ENCODE peak calls at places on chromosome 9, in six cellular contexts. N is T-helper 9 cell; M is stimulated activated CD8-positive, alpha-beta memory T cell treated with anti-CD3 and anti-CD28 coated beads, Interleukin-4, amount 100 ng/mL, for 48 hours; W is HTR-8/SVneo; O is psoas muscle; D is neural progenitor cell. H is an unnamed sample.

GRCh38 chr9:28032178-28032532 is 458.9 kb upstream of the C9orf72 start:
- DNase-seq in N (no peak), M (no peak), W (no peak), O (no peak), D (peak), H (no peak)

GRCh38 chr9:15295761-15296405 is 11.1 kb downstream of the TTC39B start:
- DNase-seq in N (no peak), M (no peak), W (peak), O (no peak), D (no peak), H (no peak)

GRCh38 chr9:106277931-106278330 is 583.6 kb downstream of the TMEM38B start:
- DNase-seq in N (no peak), M (no peak), W (no peak), O (no peak), D (peak), H (no peak)

GRCh38 chr9:104863180-104863883 is 64.6 kb downstream of the ABCA1 start:
- DNase-seq in N (peak), M (peak), W (peak), O (no peak), D (peak), H (peak)

GRCh38 chr9:137191691-137192447 is 3.4 kb downstream of the SSNA1 start:
- DNase-seq in N (no peak), M (no peak), W (no peak), O (no peak), D (no peak), H (no peak)

GRCh38 chr9:73081979-73082657 is 69.5 kb upstream of the ANXA1 start:
- DNase-seq in N (no peak), M (no peak), W (peak), O (no peak), D (peak), H (no peak)

GRCh38 chr9:136587944-136588662 is 42.3 kb upstream of the NOTCH1 start:
- DNase-seq in N (no peak), M (no peak), W (no peak), O (peak), D (peak), H (no peak)

GRCh38 chr9:126916909-126917308 is 2.3 kb downstream of the RALGPS1 start:
- DNase-seq in N (no peak), M (no peak), W (no peak), O (no peak), D (peak), H (no peak)

GRCh38 chr9:38687389-38687842 is 32.5 kb downstream of the FAM240B start:
- DNase-seq in N (peak), M (peak), W (no peak), O (no peak), D (no peak), H (no peak)

GRCh38 chr9:99824378-99825157 is 2.9 kb downstream of the NR4A3 start:
- DNase-seq in N (peak), M (peak), W (peak), O (peak), D (peak), H (no peak)

GRCh38 chr9:115210699-115211098 is 92.7 kb upstream of the TNC start:
- DNase-seq in N (no peak), M (no peak), W (no peak), O (no peak), D (no peak), H (no peak)

GRCh38 chr9:138007566-138008080 is 130.0 kb downstream of the CACNA1B start:
- DNase-seq in N (no peak), M (no peak), W (no peak), O (peak), D (no peak), H (no peak)

GRCh38 chr9:89026878-89027277 is 35.6 kb downstream of the S1PR3 start:
- DNase-seq in N (no peak), M (no peak), W (no peak), O (no peak), D (no peak), H (no peak)

GRCh38 chr9:127976498-127976897 is 4.3 kb downstream of the EEIG1 start:
- DNase-seq in N (peak), M (no peak), W (no peak), O (peak), D (no peak), H (no peak)

GRCh38 chr9:77807295-77807694 is 159.2 kb upstream of the GNA14 start:
- DNase-seq in N (no peak), M (no peak), W (peak), O (no peak), D (no peak), H (peak)

GRCh38 chr9:82489579-82489915 is 501.0 kb downstream of the SPATA31D1 start:
- DNase-seq in N (no peak), M (no peak), W (no peak), O (no peak), D (no peak), H (no peak)

GRCh38 chr9:81685763-81686613 is 3.4 kb downstream of the TLE1 start:
- DNase-seq in N (no peak), M (no peak), W (no peak), O (no peak), D (no peak), H (no peak)

GRCh38 chr9:134341306-134341705 is 15.1 kb downstream of the RXRA start:
- DNase-seq in N (no peak), M (no peak), W (no peak), O (no peak), D (no peak), H (no peak)

GRCh38 chr9:479951-480350 is 265.3 kb downstream of the DOCK8 start:
- DNase-seq in N (no peak), M (no peak), W (no peak), O (no peak), D (no peak), H (no peak)

GRCh38 chr9:89436963-89437625 is 60.8 kb downstream of the SEMA4D start:
- DNase-seq in N (peak), M (peak), W (no peak), O (no peak), D (no peak), H (no peak)

GRCh38 chr9:137049544-137050449 is 3.8 kb upstream of the NPDC1 start:
- DNase-seq in N (peak), M (peak), W (no peak), O (no peak), D (peak), H (no peak)

H was measured in T1000.